ENCODE peak calls at places on chromosomes 16 and 17, in ten cellular contexts. J, P, R, H, Q, W, C, V, M and T are unnamed samples.

GRCh38 chr17:81648013-81648706 is 8.2 kb downstream of the PDE6G start:
- DNase-seq in J (no peak), P (no peak), R (no peak), H (no peak), Q (no peak), W (no peak), C (no peak), V (no peak), M (no peak), T (no peak)

GRCh38 chr16:27704252-27704651 is 154.3 kb downstream of the KATNIP start:
- DNase-seq in J (no peak), P (no peak), R (no peak), H (no peak), Q (no peak), W (no peak), C (no peak), V (no peak), M (no peak), T (no peak)

GRCh38 chr17:71085238-71086033 is 916.1 kb downstream of the KCNJ2 start:
- DNase-seq in J (no peak), P (peak), R (no peak), H (no peak), Q (no peak), W (no peak), C (peak), V (peak), M (no peak), T (peak)

GRCh38 chr17:75044716-75045115 is 2.1 kb downstream of the ATP5PD start:
- DNase-seq in J (no peak), P (no peak), R (no peak), H (no peak), Q (no peak), W (no peak), C (no peak), V (no peak), M (no peak), T (no peak)

GRCh38 chr16:27698266-27698665 is 148.3 kb downstream of the KATNIP start:
- DNase-seq in J (no peak), P (peak), R (no peak), H (no peak), Q (no peak), W (no peak), C (no peak), V (no peak), M (no peak), T (no peak)

GRCh38 chr17:17088511-17089205 is 46.4 kb downstream of the MPRIP start:
- DNase-seq in J (no peak), P (no peak), R (no peak), H (no peak), Q (no peak), W (peak), C (no peak), V (no peak), M (no peak), T (peak)

GRCh38 chr16:57664662-57665025 is 3.5 kb upstream of the ADGRG3 start:
- DNase-seq in J (no peak), P (no peak), R (no peak), H (no peak), Q (no peak), W (no peak), C (no peak), V (no peak), M (no peak), T (no peak)

GRCh38 chr16:50662306-50662940 is 18.7 kb downstream of the SNX20 start:
- DNase-seq in J (no peak), P (no peak), R (no peak), H (no peak), Q (no peak), W (no peak), C (no peak), V (no peak), M (no peak), T (no peak)

GRCh38 chr16:3825103-3825502 is 55.4 kb downstream of the CREBBP start:
- DNase-seq in J (no peak), P (no peak), R (no peak), H (no peak), Q (no peak), W (peak), C (peak), V (peak), M (no peak), T (no peak)

GRCh38 chr16:55825115-55825728 is 7.7 kb downstream of the CES1 start:
- DNase-seq in J (no peak), P (no peak), R (no peak), H (no peak), Q (no peak), W (no peak), C (no peak), V (no peak), M (no peak), T (no peak)

GRCh38 chr16:12868169-12868568 is 33.2 kb upstream of the SHISA9 start:
- DNase-seq in J (no peak), P (no peak), R (no peak), H (no peak), Q (no peak), W (no peak), C (no peak), V (no peak), M (no peak), T (no peak)

GRCh38 chr16:27759947-27760844 is 210.3 kb downstream of the KATNIP start:
- DNase-seq in J (no peak), P (peak), R (peak), H (peak), Q (peak), W (no peak), C (no peak), V (no peak), M (no peak), T (no peak)

GRCh38 chr17:60314423-60314822 is 77.5 kb downstream of the USP32 start:
- DNase-seq in J (no peak), P (no peak), R (no peak), H (peak), Q (no peak), W (no peak), C (no peak), V (no peak), M (no peak), T (peak)